ENCODE peak calls at places on chromosome 16, in six cellular contexts. Z, I, M, E, K and H are unnamed samples. For H3K4me1, the result is how much of the 10 kb centered on the place peaks cover.

GRCh38 chr16:54062361-54063346 is 223.9 kb downstream of the IRX3 start:
- DNase-seq in K (no peak), I (no peak), E (no peak), Z (no peak), M (no peak), H (no peak)

GRCh38 chr16:27258241-27258734 is 10.3 kb downstream of the NSMCE1 start:
- DNase-seq in Z (no peak), I (no peak), K (no peak), M (peak), E (no peak), H (no peak)

GRCh38 chr16:35207059-35207999 is 1747.9 kb downstream of the TP53TG3F start:
- DNase-seq in Z (no peak), I (no peak), K (no peak), M (no peak), E (no peak), H (no peak)

GRCh38 chr16:22898874-22899348 is 84.9 kb downstream of the HS3ST2 start:
- DNase-seq in K (peak), M (peak), Z (peak), E (peak), I (peak), H (peak)

GRCh38 chr16:495127-495748 is 32.3 kb upstream of the CAPN15 start:
- DNase-seq in Z (peak), I (peak), E (no peak), M (peak), K (no peak), H (peak)

GRCh38 chr16:17037499-17037898 is 433.3 kb downstream of the XYLT1 start:
- DNase-seq in E (no peak), Z (no peak), I (no peak), M (no peak), K (no peak), H (no peak)

GRCh38 chr16:55480228-55480655 is 1.2 kb downstream of the MMP2 start:
- DNase-seq in K (peak), I (peak), E (peak), M (peak), Z (no peak), H (peak)

GRCh38 chr16:49625311-49626035 is 230.4 kb downstream of the ZNF423 start:
- DNase-seq in E (no peak), M (no peak), Z (no peak), K (no peak), I (no peak), H (no peak)

GRCh38 chr16:8342276-8342675 is 248.0 kb downstream of the TMEM114 start:
- DNase-seq in E (no peak), M (no peak), K (no peak), I (peak), Z (no peak), H (no peak)

GRCh38 chr16:84763629-84764028 is 56.2 kb upstream of the CRISPLD2 start:
- DNase-seq in Z (no peak), K (no peak), I (no peak), M (no peak), E (peak), H (no peak)

GRCh38 chr16:24609740-24610420 is 70.5 kb downstream of the RBBP6 start:
- DNase-seq in Z (no peak), M (peak), K (peak), E (peak), I (peak), H (peak)

GRCh38 chr16:20952144-20952797 is 51.7 kb downstream of the LYRM1 start:
- DNase-seq in M (no peak), E (no peak), K (no peak), Z (no peak), I (no peak), H (no peak)

GRCh38 chr16:27449434-27450188 is 47.6 kb downstream of the IL21R start:
- DNase-seq in Z (no peak), E (no peak), M (no peak), I (no peak), K (no peak), H (no peak)

GRCh38 chr16:49756971-49757743 is 98.8 kb downstream of the ZNF423 start:
- DNase-seq in Z (no peak), M (peak), I (no peak), K (no peak), E (no peak), H (no peak)

GRCh38 chr16:53893731-53894435 is 189.9 kb downstream of the FTO start:
- DNase-seq in K (peak), I (no peak), E (no peak), M (peak), Z (peak), H (peak)

GRCh38 chr16:30941600-30942420 is 7.1 kb upstream of the ORAI3 start:
- DNase-seq in E (peak), I (peak), K (peak), Z (peak), M (peak), H (peak)

GRCh38 chr16:85372627-85373372 is 240.3 kb upstream of the GSE1 start:
- DNase-seq in Z (peak), K (no peak), E (peak), I (peak), M (peak), H (no peak)

GRCh38 chr16:81595676-81596292 is 151.2 kb downstream of the CMIP start:
- DNase-seq in I (no peak), Z (peak), E (no peak), K (no peak), M (no peak), H (no peak)

GRCh38 chr16:49454426-49455180 is 81.0 kb downstream of the C16orf78 start:
- DNase-seq in E (peak), I (no peak), M (no peak), Z (no peak), K (no peak), H (no peak)

GRCh38 chr16:4935231-4935855 is 1.6 kb downstream of the PPL start:
- DNase-seq in I (peak), E (peak), Z (no peak), M (peak), K (peak), H (no peak)

GRCh38 chr16:66798162-66798561 is 3.2 kb downstream of the TERB1 start:
- DNase-seq in K (no peak), Z (no peak), E (no peak), I (no peak), M (peak), H (no peak)

GRCh38 chr16:70433456-70434103 is 5.3 kb downstream of the ST3GAL2 start:
- DNase-seq in M (peak), K (peak), I (peak), E (peak), Z (peak), H (no peak)

GRCh38 chr16:70434489-70435260 is 4.2 kb downstream of the ST3GAL2 start:
- DNase-seq in Z (no peak), I (no peak), E (no peak), K (no peak), M (no peak), H (no peak)

GRCh38 chr16:70430667-70431536 is 8.0 kb downstream of the ST3GAL2 start:
- DNase-seq in E (no peak), M (no peak), K (no peak), I (no peak), Z (no peak), H (no peak)

GRCh38 chr16:70432304-70432799 is 6.5 kb downstream of the ST3GAL2 start:
- DNase-seq in K (no peak), Z (no peak), M (peak), I (no peak), E (no peak), H (no peak)

GRCh38 chr16:70432800-70433455 is 6.0 kb downstream of the ST3GAL2 start:
- DNase-seq in Z (no peak), I (no peak), M (peak), E (no peak), K (peak), H (peak)
- H3K4me1 ChIP-seq in Z (half or more), I (under half), M (half or more), E (half or more), K (half or more), H (under half)

GRCh38 chr16:88645941-88646340 is 4.9 kb downstream of the CYBA start:
- DNase-seq in Z (no peak), M (no peak), I (no peak), K (no peak), E (no peak), H (no peak)

GRCh38 chr16:88640520-88641247 is 2.3 kb downstream of the IL17C start:
- DNase-seq in Z (no peak), E (no peak), I (no peak), K (no peak), M (no peak), H (no peak)

GRCh38 chr16:88645455-88645854 is 5.4 kb downstream of the CYBA start:
- DNase-seq in Z (no peak), I (no peak), E (no peak), M (no peak), K (no peak), H (no peak)

GRCh38 chr16:88643546-88643932 is 5.2 kb downstream of the IL17C start:
- DNase-seq in K (no peak), Z (no peak), M (no peak), E (no peak), I (no peak), H (no peak)

GRCh38 chr16:88642881-88643545 is 4.6 kb downstream of the IL17C start:
- DNase-seq in E (no peak), K (no peak), Z (no peak), I (no peak), M (no peak), H (no peak)
- H3K4me1 ChIP-seq in E (under half), K (under half), Z (under half), I (under half), M (under half), H (under half)

GRCh38 chr16:87819282-87819681 is 50.0 kb downstream of the SLC7A5 start:
- DNase-seq in M (no peak), K (no peak), Z (no peak), I (no peak), E (no peak), H (no peak)
- H3K4me1 ChIP-seq in M (under half), K (under half), Z (under half), I (under half), E (under half), H (under half)

GRCh38 chr16:75237398-75238131 is 13.9 kb downstream of the BCAR1 start:
- DNase-seq in E (peak), I (no peak), Z (no peak), M (no peak), K (peak), H (no peak)
- H3K4me1 ChIP-seq in E (under half), I (under half), Z (under half), M (under half), K (under half), H (under half)

DNA sequence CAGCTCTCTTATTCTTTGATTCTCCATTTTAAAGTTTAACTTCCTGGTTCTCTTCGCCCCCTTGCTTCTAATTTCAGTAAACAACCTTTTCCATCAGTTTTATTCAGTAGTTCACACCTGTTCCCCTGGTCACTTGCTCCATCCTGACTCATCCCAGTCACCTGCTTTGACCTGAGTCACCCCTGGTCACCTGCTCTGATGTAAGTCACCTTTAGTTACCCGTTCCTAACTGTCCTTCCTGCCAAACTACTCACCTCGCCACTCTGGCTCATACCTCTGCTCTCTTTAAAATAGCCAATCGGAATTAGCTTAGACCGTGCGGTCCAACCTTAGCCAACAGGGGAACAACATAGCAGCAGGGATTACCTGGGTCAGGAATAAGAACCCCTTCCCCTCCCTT is 4.7 kb upstream of the NLRC5 start:
- DNase-seq in M (no peak), K (no peak), Z (no peak), I (no peak), E (no peak), H (no peak)
- H3K4me1 ChIP-seq in M (under half), K (under half), Z (under half), I (under half), E (under half), H (under half)